ENCODE peak calls at places on chromosomes 12 and 14, in seven cellular contexts. S is cerebellum, M is caudate nucleus, K is retina, J is GM10248, G is H4, C is HT1080. A is an unnamed sample.

GRCh38 chr12:27219693-27220056 is 24.4 kb upstream of the STK38L start:
- DNase-seq in S (no peak), M (no peak), C (no peak), J (no peak), K (no peak), G (no peak), A (no peak)

GRCh38 chr12:94788298-94788697 is 137.9 kb upstream of the TMCC3 start:
- DNase-seq in M (no peak), K (no peak), S (no peak), G (no peak), C (no peak), J (no peak), A (no peak)

GRCh38 chr12:6963016-6963731 is 7.3 kb downstream of the PHB2 start:
- DNase-seq in J (no peak), C (no peak), G (no peak), S (no peak), K (no peak), M (no peak), A (no peak)

GRCh38 chr12:109621271-109621671 is 47.7 kb downstream of the MVK start:
- DNase-seq in G (no peak), S (no peak), M (no peak), C (no peak), J (no peak), K (no peak), A (no peak)

GRCh38 chr14:22491683-22492483 is 97.1 kb downstream of the DAD1 start:
- DNase-seq in M (no peak), S (no peak), C (no peak), G (no peak), J (peak), K (no peak), A (no peak)

GRCh38 chr12:112900298-112901145 is 6.2 kb upstream of the OAS1 start:
- DNase-seq in C (peak), J (peak), G (peak), S (peak), K (peak), M (no peak), A (peak)

GRCh38 chr12:108582509-108582908 is 15.4 kb downstream of the TMEM119 start:
- DNase-seq in G (no peak), J (no peak), C (no peak), M (no peak), S (no peak), K (no peak), A (no peak)

GRCh38 chr12:65826513-65827171 is 2.4 kb downstream of the HMGA2 start:
- DNase-seq in G (peak), M (no peak), C (peak), S (no peak), J (no peak), K (peak), A (no peak)

GRCh38 chr12:116628989-116629388 is 69.8 kb downstream of the MAP1LC3B2 start:
- DNase-seq in K (no peak), S (no peak), C (no peak), M (no peak), G (no peak), J (no peak), A (no peak)

GRCh38 chr12:3293446-3294161 is 197.4 kb upstream of the PRMT8 start:
- DNase-seq in K (no peak), G (no peak), S (no peak), J (no peak), C (peak), M (no peak), A (no peak)

GRCh38 chr14:68295316-68295816 is 475.8 kb downstream of the RAD51B start:
- DNase-seq in S (no peak), M (no peak), C (no peak), K (peak), J (no peak), G (no peak), A (no peak)

GRCh38 chr12:121946313-121947025 is 28.1 kb downstream of the CFAP251 start:
- DNase-seq in S (no peak), G (no peak), C (no peak), K (no peak), J (no peak), M (no peak), A (no peak)

GRCh38 chr14:85622106-85622505 is 92.2 kb downstream of the FLRT2 start:
- DNase-seq in K (no peak), M (no peak), G (no peak), J (no peak), S (no peak), C (no peak), A (no peak)

A was measured in GM19239.